ENCODE peak calls at places on chromosomes 6 and 20, in nine cellular contexts. P is uterus; B is dorsolateral prefrontal cortex; Z is GM12865; Q is mucosa of descending colon; W is sigmoid colon; V is astrocyte of the spinal cord; L is CD8-positive, alpha-beta T cell; U is HepG2. C is an unnamed sample.

GRCh38 chr6:106446287-106446885 is 85.9 kb downstream of the CRYBG1 start:
- DNase-seq in P (no peak), B (no peak), Z (peak), Q (no peak), W (no peak), V (peak), L (no peak), U (no peak), C (no peak)

GRCh38 chr20:62408640-62409039 is 1.6 kb upstream of the CABLES2 start:
- DNase-seq in P (no peak), B (no peak), Z (no peak), Q (peak), W (no peak), V (no peak), L (no peak), U (no peak), C (no peak)

GRCh38 chr6:17577059-17577458 is 23.0 kb upstream of the FAM8A1 start:
- DNase-seq in P (no peak), B (no peak), Z (no peak), Q (no peak), W (no peak), V (no peak), L (no peak), U (no peak), C (no peak)

GRCh38 chr6:30344868-30345671 is at the start of gene RPP21:
- DNase-seq in P (peak), B (peak), Z (peak), Q (peak), W (peak), V (peak), L (peak), U (peak), C (peak)

GRCh38 chr6:121686611-121687023 is 251.2 kb downstream of the GJA1 start:
- DNase-seq in P (no peak), B (no peak), Z (no peak), Q (no peak), W (no peak), V (no peak), L (no peak), U (no peak), C (peak)

GRCh38 chr6:9520417-9521151 is 894.3 kb downstream of the TFAP2A start:
- DNase-seq in P (no peak), B (no peak), Z (peak), Q (no peak), W (no peak), V (peak), L (no peak), U (no peak), C (no peak)

GRCh38 chr6:75526502-75527127 is 33.0 kb upstream of the FILIP1 start:
- DNase-seq in P (peak), B (no peak), Z (peak), Q (peak), W (peak), V (peak), L (peak), U (peak), C (no peak)

GRCh38 chr20:53092772-53093171 is 120.6 kb downstream of the TSHZ2 start:
- DNase-seq in P (no peak), B (no peak), Z (no peak), Q (no peak), W (no peak), V (no peak), L (no peak), U (no peak), C (no peak)

GRCh38 chr6:19478992-19479391 is 358.2 kb upstream of the ID4 start:
- DNase-seq in P (no peak), B (no peak), Z (no peak), Q (no peak), W (no peak), V (peak), L (no peak), U (no peak), C (no peak)

GRCh38 chr6:76706566-76706965 is 634.1 kb upstream of the IMPG1 start:
- DNase-seq in P (no peak), B (no peak), Z (no peak), Q (no peak), W (no peak), V (no peak), L (no peak), U (no peak), C (no peak)

GRCh38 chr20:49765846-49766541 is 46.6 kb upstream of the SLC9A8 start:
- DNase-seq in P (no peak), B (no peak), Z (no peak), Q (no peak), W (no peak), V (no peak), L (no peak), U (no peak), C (no peak)

GRCh38 chr20:15012551-15012950 is 675.1 kb upstream of the FLRT3 start:
- DNase-seq in P (no peak), B (no peak), Z (no peak), Q (no peak), W (no peak), V (no peak), L (no peak), U (no peak), C (no peak)

GRCh38 chr6:8943073-8943472 is 507.7 kb upstream of the SLC35B3 start:
- DNase-seq in P (no peak), B (no peak), Z (no peak), Q (no peak), W (no peak), V (no peak), L (no peak), U (no peak), C (no peak)

GRCh38 chr6:139973602-139974373 is 599.3 kb upstream of the CITED2 start:
- DNase-seq in P (no peak), B (no peak), Z (no peak), Q (no peak), W (no peak), V (peak), L (no peak), U (no peak), C (no peak)

GRCh38 chr6:138562691-138563090 is 63.4 kb upstream of the NHSL1 start:
- DNase-seq in P (no peak), B (no peak), Z (no peak), Q (no peak), W (no peak), V (no peak), L (no peak), U (no peak), C (no peak)

GRCh38 chr6:125764105-125764671 is 14.8 kb downstream of the HEY2 start:
- DNase-seq in P (no peak), B (no peak), Z (peak), Q (no peak), W (no peak), V (no peak), L (no peak), U (no peak), C (no peak)

GRCh38 chr6:5036309-5036708 is 32.5 kb upstream of the RPP40 start:
- DNase-seq in P (no peak), B (no peak), Z (peak), Q (peak), W (no peak), V (peak), L (no peak), U (peak), C (no peak)

GRCh38 chr6:122778961-122779671 is 400 bp upstream of the FABP7 start:
- DNase-seq in P (no peak), B (peak), Z (no peak), Q (no peak), W (no peak), V (peak), L (no peak), U (no peak), C (no peak)

GRCh38 chr6:3195695-3196497 is 31.6 kb downstream of the TUBB2B start:
- DNase-seq in P (no peak), B (no peak), Z (no peak), Q (no peak), W (no peak), V (peak), L (no peak), U (peak), C (no peak)

GRCh38 chr20:17612287-17612974 is 42.6 kb downstream of the DSTN start:
- DNase-seq in P (no peak), B (no peak), Z (no peak), Q (peak), W (peak), V (peak), L (peak), U (peak), C (peak)

GRCh38 chr6:15148356-15149058 is 97.4 kb upstream of the JARID2 start:
- DNase-seq in P (no peak), B (no peak), Z (peak), Q (no peak), W (no peak), V (peak), L (no peak), U (peak), C (no peak)

DNA sequence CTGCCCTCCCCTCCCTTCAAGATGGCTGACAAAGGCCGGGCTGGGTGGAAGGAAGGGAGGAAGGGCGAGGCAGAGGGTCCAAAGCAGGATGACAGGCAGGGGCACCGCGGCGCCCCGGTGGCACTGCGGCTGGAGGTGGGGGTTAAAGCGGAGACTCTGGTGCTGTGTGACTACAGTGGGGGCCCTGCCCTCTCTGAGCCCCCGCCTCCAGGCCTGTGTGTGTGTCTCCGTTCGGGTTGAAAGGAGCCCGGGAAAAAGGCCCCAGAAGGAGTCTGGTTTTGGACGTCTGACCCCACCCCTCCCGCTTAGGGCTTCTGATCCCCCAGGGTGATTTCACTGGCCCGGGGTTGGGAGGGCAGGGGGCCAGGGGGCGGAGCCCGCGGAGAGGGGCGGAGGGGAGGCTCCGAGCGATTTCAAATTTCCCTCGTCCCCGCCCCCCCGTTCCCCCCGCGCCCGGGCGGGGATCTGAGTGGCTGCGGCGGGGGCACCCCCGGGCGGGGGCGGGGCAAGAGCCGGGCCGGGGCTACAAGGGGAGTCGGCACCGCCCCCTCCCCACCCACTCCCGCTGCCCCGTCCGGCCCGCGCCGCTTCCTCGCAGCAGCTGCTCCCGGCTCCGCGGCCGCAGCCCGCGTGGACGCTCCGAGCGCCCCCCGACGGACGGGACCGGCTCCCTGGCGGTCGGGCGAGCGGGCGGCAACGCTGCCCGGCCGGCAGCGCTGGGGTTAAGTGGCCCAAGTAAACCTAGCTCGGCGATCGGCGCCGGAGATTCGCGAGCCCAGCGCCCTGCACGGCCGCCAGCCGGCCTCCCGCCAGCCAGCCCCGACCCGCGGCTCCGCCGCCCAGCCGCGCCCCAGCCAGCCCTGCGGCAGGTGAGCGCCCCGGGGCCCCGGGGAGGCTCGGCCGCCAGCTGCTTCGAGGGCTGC is at the start of gene DNMT3B:
- DNase-seq in P (peak), B (peak), Z (peak), Q (peak), W (peak), V (peak), L (peak), U (peak), C (peak)
- TF ChIP-seq CTCF in P (peak), B (no peak), Z (no peak), Q (no peak), W (no peak), V (peak), L (no peak), U (peak), C (peak)

DNA sequence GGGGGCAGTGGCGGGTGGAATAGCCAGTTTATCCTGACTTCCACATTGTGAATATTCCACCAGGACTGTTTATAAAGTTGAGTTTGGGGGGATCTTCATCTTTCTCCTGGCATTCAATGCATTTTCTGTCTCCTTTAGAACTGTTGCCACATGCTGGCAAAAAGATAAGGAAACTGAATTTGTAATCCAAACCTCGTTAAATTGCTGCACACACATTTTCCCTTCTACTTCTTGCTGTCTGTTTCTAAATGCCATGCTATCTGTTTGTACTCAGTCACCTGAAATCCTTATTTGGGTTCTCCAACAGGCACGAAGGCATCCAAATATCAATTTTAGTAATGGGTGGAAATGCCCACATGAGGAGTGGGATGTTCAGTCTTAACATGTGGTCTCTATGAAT is 180.2 kb upstream of the CCN2 start:
- DNase-seq in P (no peak), B (no peak), Z (no peak), Q (no peak), W (no peak), V (no peak), L (no peak), U (no peak), C (no peak)
- H3K4me3 ChIP-seq in P (no peak), B (no peak), Z (no peak), Q (no peak), W (no peak), V (no peak), L (no peak), U (no peak), C (no peak)

DNA sequence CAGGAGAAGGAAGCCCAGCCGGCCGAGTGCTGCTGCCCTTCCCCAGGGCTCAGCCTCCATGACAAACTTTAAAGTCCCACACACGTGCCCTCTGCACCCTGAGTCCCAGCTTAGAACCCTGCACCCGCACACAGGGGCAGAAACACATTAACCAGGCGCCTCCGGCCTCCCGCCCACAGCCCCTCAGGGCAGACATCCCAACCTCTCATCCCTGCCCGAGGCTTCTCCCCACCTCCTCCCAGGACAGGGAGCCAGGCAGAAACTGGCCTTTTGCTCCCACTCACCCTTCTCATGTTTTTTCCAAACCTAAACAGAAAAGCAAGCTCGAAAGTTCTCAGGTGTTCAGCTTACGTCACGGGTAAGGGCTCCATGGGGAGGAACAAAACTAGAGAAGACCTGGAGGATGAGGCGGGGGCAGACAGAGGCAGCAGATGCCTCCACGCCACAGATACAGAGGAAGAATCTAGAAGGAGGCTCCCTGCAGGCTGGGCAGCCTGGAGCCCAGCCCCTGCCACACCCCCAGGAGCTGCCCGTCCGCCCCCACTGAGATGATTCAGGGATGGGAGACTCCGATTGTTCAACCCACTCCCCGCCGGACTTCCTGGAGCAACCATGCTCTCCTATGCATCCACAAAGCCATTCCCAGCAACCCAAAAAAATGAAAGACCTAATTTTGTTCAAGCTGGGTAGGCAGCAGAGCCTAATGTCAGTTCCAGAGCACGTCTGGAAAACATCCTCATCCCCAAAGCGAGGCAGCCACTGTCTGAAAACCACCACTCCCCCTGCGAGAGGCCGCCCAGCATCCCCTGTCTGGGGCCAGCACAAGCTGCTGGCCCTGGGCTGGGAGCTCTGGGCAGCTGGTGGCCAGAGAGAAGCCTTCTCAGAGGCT is 8.8 kb downstream of the KCNQ2 start:
- DNase-seq in P (no peak), B (no peak), Z (no peak), Q (no peak), W (no peak), V (no peak), L (no peak), U (no peak), C (no peak)
- TF ChIP-seq CTCF in P (no peak), B (no peak), Z (no peak), Q (no peak), W (no peak), V (no peak), L (no peak), U (no peak), C (no peak)

DNA sequence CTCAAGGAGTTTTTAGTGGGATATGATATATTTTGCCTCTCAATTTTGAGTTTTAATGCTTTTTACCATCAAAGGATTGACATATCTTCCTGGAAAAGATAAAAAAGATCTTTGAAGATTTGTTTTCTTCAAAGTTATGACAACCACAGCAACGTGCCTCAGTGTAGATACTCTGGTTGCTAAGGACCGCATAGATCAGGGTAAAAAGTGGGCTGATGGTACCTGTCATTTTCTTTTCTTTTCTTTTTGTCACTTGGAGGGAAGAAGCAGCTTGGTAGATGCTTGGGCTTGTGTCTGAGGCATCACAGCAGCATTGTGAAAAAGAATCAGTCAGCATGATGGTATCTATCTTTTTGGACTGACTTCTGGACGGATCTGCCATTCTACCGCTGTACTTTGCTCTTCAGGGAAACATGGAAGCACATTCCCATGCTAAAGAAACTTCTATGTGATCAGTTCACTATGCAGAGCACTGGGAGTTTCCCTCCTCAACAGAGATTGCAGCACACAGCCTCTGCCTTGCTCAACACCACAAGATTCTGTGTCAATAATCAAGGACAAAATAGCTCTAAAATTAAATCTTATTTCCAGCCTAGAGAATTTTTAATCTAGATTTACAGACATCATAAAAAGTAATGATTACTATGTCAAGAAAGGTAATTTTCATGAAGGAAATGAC is 54.8 kb upstream of the SGK1 start:
- DNase-seq in P (no peak), B (no peak), Z (no peak), Q (peak), W (peak), V (peak), L (no peak), U (no peak), C (no peak)
- H3K4me3 ChIP-seq in P (no peak), B (no peak), Z (peak), Q (no peak), W (no peak), V (no peak), L (no peak), U (no peak), C (peak)

DNA sequence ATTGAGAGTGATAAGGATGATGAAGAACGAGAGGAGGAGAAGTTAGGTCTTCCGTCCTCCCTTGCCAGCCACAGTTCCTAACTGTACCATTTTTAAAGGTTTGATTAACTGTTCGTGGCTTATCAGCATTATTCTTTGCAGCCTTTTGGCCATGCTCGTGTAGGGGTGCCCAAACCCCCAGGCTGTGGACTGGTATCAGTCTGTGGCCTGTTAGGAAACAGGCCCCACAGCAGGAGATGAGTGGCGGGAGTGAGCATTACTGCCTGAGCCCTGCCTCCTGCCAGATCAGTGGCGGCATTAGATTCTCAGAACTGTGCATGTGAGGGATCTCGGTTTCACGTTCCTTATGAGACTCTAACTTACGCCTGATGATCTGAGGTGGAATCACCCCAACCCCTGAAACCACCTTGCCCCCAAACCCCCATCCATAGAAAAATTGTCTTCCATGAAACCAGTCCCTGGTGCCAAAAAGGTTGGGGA is 79.3 kb downstream of the TBC1D7 start:
- DNase-seq in P (no peak), B (no peak), Z (no peak), Q (no peak), W (no peak), V (no peak), L (no peak), U (no peak), C (no peak)
- TF ChIP-seq CTCF in P (no peak), B (no peak), Z (no peak), Q (no peak), W (no peak), V (no peak), L (no peak), U (no peak), C (no peak)

GRCh38 chr6:12899080-12899815 is 182.7 kb downstream of the PHACTR1 start:
- DNase-seq in P (no peak), B (no peak), Z (no peak), Q (peak), W (no peak), V (no peak), L (no peak), U (no peak), C (no peak)

GRCh38 chr6:12898603-12899002 is 182.0 kb downstream of the PHACTR1 start:
- DNase-seq in P (no peak), B (no peak), Z (no peak), Q (no peak), W (no peak), V (no peak), L (no peak), U (no peak), C (no peak)

DNA sequence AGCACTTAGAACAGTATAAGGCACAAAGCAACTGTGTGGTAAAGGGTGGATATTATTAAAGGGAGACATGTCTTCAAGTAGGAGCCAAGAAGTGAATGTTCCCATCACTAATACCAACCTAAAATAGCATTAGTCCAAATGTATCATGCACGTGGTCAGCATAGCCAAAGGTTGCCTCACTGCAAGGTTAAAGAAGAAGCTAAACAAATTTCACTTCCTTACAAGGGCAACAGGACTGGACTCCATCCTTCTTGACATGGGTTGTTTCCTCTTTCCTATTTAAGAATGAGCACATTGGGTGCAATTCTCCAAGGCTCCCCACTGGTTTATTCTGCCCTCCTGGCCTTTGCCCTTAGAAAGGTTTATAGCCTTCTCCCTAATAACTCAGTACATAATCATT is 186.7 kb downstream of the PHACTR1 start:
- DNase-seq in P (no peak), B (no peak), Z (no peak), Q (peak), W (no peak), V (no peak), L (no peak), U (no peak), C (no peak)
- H3K4me3 ChIP-seq in P (no peak), B (no peak), Z (no peak), Q (no peak), W (no peak), V (no peak), L (no peak), U (no peak), C (no peak)

C was measured in upper lobe of right lung.